ENCODE peak calls at places on chromosome 20, in five cellular contexts. Z, I, H, N and W are unnamed samples.

GRCh38 chr20:1577906-1578305 is 20.4 kb upstream of the SIRPD start:
- DNase-seq in H (no peak), N (no peak), I (no peak), Z (no peak), W (no peak)

GRCh38 chr20:44395963-44396340 is 40.5 kb downstream of the HNF4A start:
- DNase-seq in Z (no peak), I (no peak), H (no peak), N (no peak), W (no peak)

GRCh38 chr20:30816182-30816645 is 441.2 kb upstream of the DEFB115 start:
- DNase-seq in I (no peak), N (peak; percentile 58), H (no peak), Z (no peak), W (no peak)

GRCh38 chr20:57007171-57007540 is 259.3 kb downstream of the BMP7 start:
- DNase-seq in I (no peak), Z (no peak), H (no peak), N (no peak), W (no peak)

GRCh38 chr20:13449868-13450441 is 188.8 kb downstream of the TASP1 start:
- DNase-seq in H (no peak), N (no peak), Z (no peak), I (no peak), W (no peak)

GRCh38 chr20:3461911-3462677 is 8.7 kb upstream of the ATRN start:
- DNase-seq in H (no peak), Z (no peak), N (no peak), I (no peak), W (no peak)

GRCh38 chr20:38143238-38143645 is 21.8 kb downstream of the TGM2 start:
- DNase-seq in N (no peak), H (no peak), I (no peak), Z (no peak), W (no peak)

GRCh38 chr20:25338112-25339023 is 52.3 kb downstream of the ABHD12 start:
- DNase-seq in N (no peak), Z (no peak), H (no peak), I (no peak), W (no peak)

GRCh38 chr20:48329676-48330644 is 497.8 kb downstream of the PREX1 start:
- DNase-seq in I (peak; percentile 39), H (no peak), Z (no peak), N (no peak), W (peak; percentile 17)

GRCh38 chr20:25148181-25148981 is 47.1 kb upstream of the ENTPD6 start:
- DNase-seq in N (peak; percentile 66), H (peak; percentile 80), Z (peak; percentile 52), I (peak; percentile 46), W (no peak)

GRCh38 chr20:59604770-59605665 is 678 bp downstream of the PHACTR3 start:
- DNase-seq in N (no peak), Z (no peak), H (no peak), I (peak; percentile 9), W (no peak)

GRCh38 chr20:45343867-45344721 is 4.1 kb downstream of the SDC4 start:
- DNase-seq in I (peak; percentile 94), N (peak; percentile 78), Z (no peak), H (peak; percentile 37), W (no peak)

GRCh38 chr20:388034-388994 is 7.8 kb downstream of the TRIB3 start:
- DNase-seq in Z (no peak), I (no peak), H (no peak), N (no peak), W (no peak)

GRCh38 chr20:35606127-35606526 is 9.5 kb upstream of the SPAG4 start:
- DNase-seq in N (no peak), H (no peak), Z (no peak), I (no peak), W (no peak)

GRCh38 chr20:1338801-1339200 is 9.9 kb upstream of the SDCBP2 start:
- DNase-seq in N (no peak), Z (no peak), H (no peak), I (no peak), W (no peak)

GRCh38 chr20:6277661-6278060 is 154.8 kb upstream of the FERMT1 start:
- DNase-seq in N (no peak), H (no peak), I (no peak), Z (no peak), W (no peak)

GRCh38 chr20:46137816-46138215 is 19.7 kb downstream of the CD40 start:
- DNase-seq in I (no peak), Z (no peak), H (no peak), N (no peak), W (no peak)

GRCh38 chr20:25336561-25337422 is 53.8 kb downstream of the ABHD12 start:
- DNase-seq in N (no peak), I (peak; percentile 16), Z (no peak), H (no peak), W (peak; percentile 33)

GRCh38 chr20:53157443-53158408 is 185.6 kb downstream of the TSHZ2 start:
- DNase-seq in N (peak; percentile 58), I (peak; percentile 62), H (peak; percentile 46), Z (peak; percentile 18), W (peak; percentile 52)

GRCh38 chr20:18653736-18654447 is 66.0 kb downstream of the DTD1 start:
- DNase-seq in H (no peak), Z (no peak), I (no peak), N (no peak), W (no peak)

GRCh38 chr20:60921021-60921622 is 330.9 kb upstream of the CDH4 start:
- DNase-seq in I (peak; percentile 1), H (no peak), Z (no peak), N (no peak), W (no peak)

GRCh38 chr20:4812216-4812615 is 90.5 kb downstream of the PRND start:
- DNase-seq in N (no peak), H (peak; percentile 31), I (no peak), Z (no peak), W (no peak)

GRCh38 chr20:57394087-57395082 is 3.2 kb downstream of the RBM38 start:
- DNase-seq in N (peak; percentile 42), Z (no peak), H (no peak), I (no peak), W (no peak)

GRCh38 chr20:19181552-19181951 is 30.9 kb upstream of the SLC24A3 start:
- DNase-seq in N (no peak), Z (no peak), H (no peak), I (no peak), W (no peak)

GRCh38 chr20:17708675-17709360 is 9.1 kb downstream of the BANF2 start:
- DNase-seq in I (peak; percentile 7), H (no peak), N (no peak), Z (no peak), W (no peak)

GRCh38 chr20:38979842-38980241 is 17.7 kb downstream of the DHX35 start:
- DNase-seq in N (no peak), I (no peak), Z (no peak), H (no peak), W (no peak)

GRCh38 chr20:10649817-10650200 is 24.0 kb downstream of the JAG1 start:
- DNase-seq in N (no peak), H (no peak), I (peak; percentile 58), Z (no peak), W (no peak)

GRCh38 chr20:4568560-4568959 is 153.1 kb upstream of the PRND start:
- DNase-seq in Z (no peak), I (no peak), H (no peak), N (no peak), W (no peak)

GRCh38 chr20:19699132-19699971 is 58.7 kb upstream of the RIN2 start:
- DNase-seq in N (no peak), H (no peak), Z (no peak), I (peak; percentile 66), W (no peak)

GRCh38 chr20:60465993-60466682 is 507.9 kb downstream of the CDH26 start:
- DNase-seq in H (no peak), N (no peak), Z (no peak), I (no peak), W (no peak)

GRCh38 chr20:64119301-64119680 is 11.9 kb upstream of the NPBWR2 start:
- DNase-seq in H (no peak), Z (no peak), I (no peak), N (no peak), W (no peak)

GRCh38 chr20:634526-634925 is 18.5 kb downstream of the SRXN1 start:
- DNase-seq in Z (no peak), H (no peak), I (no peak), N (no peak), W (no peak)

GRCh38 chr20:47118641-47119040 is 224.0 kb downstream of the EYA2 start:
- DNase-seq in H (no peak), Z (no peak), I (peak; percentile 21), N (no peak), W (no peak)